ENCODE peak calls at places on chromosomes 16 and 17, in seven cellular contexts. One of them, this sample, is unnamed.
A peak's percentile ranks its signal among the peaks of the same experiment; 100 is the strongest.

GRCh38 chr16:14955546-14956231 is 18.4 kb downstream of the NPIPA1 start:
- DNase-seq in H1: peak; percentile 43
- DNase-seq in mesendoderm: no peak
- DNase-seq in neuronal stem cell: no peak
- DNase-seq in H9: no peak
- DNase-seq in trophoblast cell: no peak
- DNase-seq in IMR-90: no peak
- DNase-seq in this sample: no peak

GRCh38 chr16:81547194-81547918 is 102.7 kb downstream of the CMIP start:
- DNase-seq in H1: no peak
- DNase-seq in mesendoderm: no peak
- DNase-seq in neuronal stem cell: no peak
- DNase-seq in H9: no peak
- DNase-seq in trophoblast cell: no peak
- DNase-seq in IMR-90: no peak
- DNase-seq in this sample: no peak

GRCh38 chr16:4272114-4272954 is 489 bp downstream of the TFAP4 start:
- DNase-seq in H1: peak; percentile 69
- DNase-seq in mesendoderm: peak; percentile 72
- DNase-seq in neuronal stem cell: peak; percentile 51
- DNase-seq in H9: peak; percentile 62
- DNase-seq in trophoblast cell: peak; percentile 84
- DNase-seq in IMR-90: no peak
- DNase-seq in this sample: peak; percentile 65

GRCh38 chr16:56611281-56611833 is 3.0 kb downstream of the MT2A start:
- DNase-seq in H1: no peak
- DNase-seq in mesendoderm: no peak
- DNase-seq in neuronal stem cell: no peak
- DNase-seq in H9: no peak
- DNase-seq in trophoblast cell: no peak
- DNase-seq in IMR-90: peak; percentile 67
- DNase-seq in this sample: peak; percentile 71

GRCh38 chr17:50103941-50104340 is 8.8 kb downstream of the PDK2 start:
- DNase-seq in H1: no peak
- DNase-seq in mesendoderm: no peak
- DNase-seq in neuronal stem cell: no peak
- DNase-seq in H9: no peak
- DNase-seq in trophoblast cell: no peak
- DNase-seq in IMR-90: no peak
- DNase-seq in this sample: no peak

GRCh38 chr16:71436473-71436872 is 5.4 kb downstream of the TLE7 start:
- DNase-seq in H1: no peak
- DNase-seq in mesendoderm: no peak
- DNase-seq in neuronal stem cell: no peak
- DNase-seq in H9: no peak
- DNase-seq in trophoblast cell: no peak
- DNase-seq in IMR-90: no peak
- DNase-seq in this sample: no peak

GRCh38 chr16:76518791-76519190 is 241.6 kb downstream of the CNTNAP4 start:
- DNase-seq in H1: no peak
- DNase-seq in mesendoderm: peak; percentile 76
- DNase-seq in neuronal stem cell: no peak
- DNase-seq in H9: peak; percentile 42
- DNase-seq in trophoblast cell: no peak
- DNase-seq in IMR-90: no peak
- DNase-seq in this sample: no peak

GRCh38 chr16:28492511-28492910 is 637 bp upstream of the CLN3 start:
- DNase-seq in H1: no peak
- DNase-seq in mesendoderm: no peak
- DNase-seq in neuronal stem cell: no peak
- DNase-seq in H9: no peak
- DNase-seq in trophoblast cell: no peak
- DNase-seq in IMR-90: no peak
- DNase-seq in this sample: no peak

GRCh38 chr17:42409467-42410351 is 13.3 kb downstream of the CAVIN1 start:
- DNase-seq in H1: no peak
- DNase-seq in mesendoderm: no peak
- DNase-seq in neuronal stem cell: no peak
- DNase-seq in H9: no peak
- DNase-seq in trophoblast cell: peak; percentile 72
- DNase-seq in IMR-90: peak; percentile 91
- DNase-seq in this sample: peak; percentile 93

GRCh38 chr17:8324913-8325312 is 14.7 kb upstream of the ODF4 start:
- DNase-seq in H1: no peak
- DNase-seq in mesendoderm: no peak
- DNase-seq in neuronal stem cell: no peak
- DNase-seq in H9: no peak
- DNase-seq in trophoblast cell: no peak
- DNase-seq in IMR-90: no peak
- DNase-seq in this sample: no peak

GRCh38 chr17:41962768-41963434 is 3.7 kb upstream of the CNP start:
- DNase-seq in H1: peak; percentile 88
- DNase-seq in mesendoderm: peak; percentile 78
- DNase-seq in neuronal stem cell: peak; percentile 79
- DNase-seq in H9: peak; percentile 92
- DNase-seq in trophoblast cell: peak; percentile 74
- DNase-seq in IMR-90: peak; percentile 53
- DNase-seq in this sample: peak; percentile 71

GRCh38 chr16:1108299-1109252 is 12.5 kb upstream of the C1QTNF8 start:
- DNase-seq in H1: no peak
- DNase-seq in mesendoderm: no peak
- DNase-seq in neuronal stem cell: no peak
- DNase-seq in H9: no peak
- DNase-seq in trophoblast cell: no peak
- DNase-seq in IMR-90: peak; percentile 0
- DNase-seq in this sample: no peak

DNA sequence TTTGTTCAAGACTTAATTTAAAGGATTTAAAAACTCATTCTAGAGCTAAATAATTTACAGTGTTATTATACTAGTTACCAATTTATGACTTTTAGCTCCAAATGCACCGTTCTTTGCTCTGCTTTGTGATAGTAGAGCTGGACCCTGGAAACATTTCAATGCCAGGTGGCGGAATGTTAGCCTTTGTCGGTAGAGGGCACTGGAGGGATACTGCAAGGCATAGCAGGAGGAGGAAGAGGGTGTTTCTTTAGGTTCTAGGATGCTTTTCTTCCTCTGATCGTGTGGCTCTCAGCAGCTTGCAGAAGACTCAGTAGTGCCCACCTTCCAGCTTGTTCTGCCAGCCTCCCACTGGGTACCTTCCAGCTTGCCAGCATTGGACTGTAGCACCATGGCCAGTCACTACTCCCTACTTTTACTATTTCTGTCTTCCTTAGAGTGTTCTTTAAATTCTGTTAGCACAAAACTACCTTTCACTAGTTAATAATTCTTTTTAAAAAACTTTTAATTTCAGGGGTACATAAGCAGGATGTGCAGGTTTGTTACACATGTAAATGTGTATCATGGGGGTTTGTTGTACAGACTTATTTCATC is 325.3 kb downstream of the UTP18 start:
- DNase-seq in H1: peak; percentile 62
- DNase-seq in mesendoderm: peak; percentile 64
- DNase-seq in neuronal stem cell: peak; percentile 18
- DNase-seq in H9: peak; percentile 75
- DNase-seq in trophoblast cell: no peak
- DNase-seq in IMR-90: no peak
- DNase-seq in this sample: no peak
- H2BK5ac ChIP-seq in H1: no peak overlapping the region
- H2BK5ac ChIP-seq in mesendoderm: no peak overlapping the region
- H2BK5ac ChIP-seq in neuronal stem cell: no peak overlapping the region
- H2BK5ac ChIP-seq in H9: no peak overlapping the region
- H2BK5ac ChIP-seq in trophoblast cell: no peak overlapping the region
- H2BK5ac ChIP-seq in IMR-90: no peak overlapping the region
- H2BK5ac ChIP-seq in this sample: no peak overlapping the region

DNA sequence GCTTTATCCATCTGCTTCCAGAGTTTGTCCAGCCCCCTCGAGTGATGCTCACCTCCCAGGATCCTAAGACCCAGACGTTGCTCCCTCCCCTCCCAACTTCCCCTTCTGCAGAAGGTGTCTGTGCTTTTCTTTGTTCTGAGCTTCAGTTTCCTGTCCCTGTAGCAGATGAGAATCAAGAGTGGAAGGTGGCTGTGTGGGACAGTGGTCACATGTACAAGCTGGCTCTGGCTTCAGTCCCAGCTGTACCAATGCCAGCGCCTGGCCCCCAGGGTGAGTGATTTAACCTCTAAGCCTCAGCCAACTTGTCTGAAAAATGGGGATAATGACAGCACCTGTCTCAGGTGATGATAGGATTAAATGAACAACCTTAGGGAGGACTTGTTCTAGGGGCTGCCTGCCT is 7.7 kb downstream of the PRR15L start:
- DNase-seq in H1: no peak
- DNase-seq in mesendoderm: no peak
- DNase-seq in neuronal stem cell: no peak
- DNase-seq in H9: no peak
- DNase-seq in trophoblast cell: no peak
- DNase-seq in IMR-90: no peak
- DNase-seq in this sample: no peak
- H3K9ac ChIP-seq in H1: peak overlapping the region; percentile 39
- H3K9ac ChIP-seq in mesendoderm: no peak overlapping the region
- H3K9ac ChIP-seq in neuronal stem cell: no peak overlapping the region
- H3K9ac ChIP-seq in H9: no peak overlapping the region
- H3K9ac ChIP-seq in trophoblast cell: no peak overlapping the region
- H3K9ac ChIP-seq in IMR-90: no peak overlapping the region
- H3K9ac ChIP-seq in this sample: peak overlapping the region; percentile 85

DNA sequence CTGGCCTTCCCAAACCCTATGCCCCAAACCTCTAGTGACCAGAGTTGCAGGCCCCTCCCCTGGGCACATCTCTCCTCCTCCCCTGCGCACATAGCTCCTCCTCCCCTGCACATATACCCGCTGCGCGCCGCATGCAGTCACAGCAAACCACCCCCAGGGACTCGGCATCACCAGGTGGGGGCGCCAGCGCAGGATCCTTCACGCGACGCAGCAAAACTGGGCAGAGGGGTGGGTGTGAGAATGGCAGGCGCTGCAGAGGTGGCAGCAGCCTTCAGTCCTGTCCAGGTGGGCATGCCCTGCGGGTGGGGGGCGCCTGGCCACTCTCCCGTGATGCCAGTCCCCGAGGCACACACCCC is 5.6 kb downstream of the CORO6 start:
- DNase-seq in H1: peak; percentile 91
- DNase-seq in mesendoderm: peak; percentile 88
- DNase-seq in neuronal stem cell: no peak
- DNase-seq in H9: peak; percentile 94
- DNase-seq in trophoblast cell: peak; percentile 85
- DNase-seq in IMR-90: peak; percentile 38
- DNase-seq in this sample: peak; percentile 75
- H3K4me1 ChIP-seq in H1: peaks cover 47% of the 10 kb centered on the region
- H3K4me1 ChIP-seq in mesendoderm: peaks cover 3% of the 10 kb centered on the region
- H3K4me1 ChIP-seq in neuronal stem cell: peaks cover 2% of the 10 kb centered on the region
- H3K4me1 ChIP-seq in H9: peaks cover 3% of the 10 kb centered on the region
- H3K4me1 ChIP-seq in trophoblast cell: peaks cover 40% of the 10 kb centered on the region
- H3K4me1 ChIP-seq in IMR-90: peaks cover 13% of the 10 kb centered on the region
- H3K4me1 ChIP-seq in this sample: peaks cover 63% of the 10 kb centered on the region

GRCh38 chr17:30482555-30482954 is 5.3 kb downstream of the GOSR1 start:
- DNase-seq in H1: no peak
- DNase-seq in mesendoderm: no peak
- DNase-seq in neuronal stem cell: no peak
- DNase-seq in H9: no peak
- DNase-seq in trophoblast cell: no peak
- DNase-seq in IMR-90: no peak
- DNase-seq in this sample: no peak
- H2BK5ac ChIP-seq in H1: no peak overlapping the region
- H2BK5ac ChIP-seq in mesendoderm: no peak overlapping the region
- H2BK5ac ChIP-seq in neuronal stem cell: no peak overlapping the region
- H2BK5ac ChIP-seq in H9: no peak overlapping the region
- H2BK5ac ChIP-seq in trophoblast cell: no peak overlapping the region
- H2BK5ac ChIP-seq in IMR-90: no peak overlapping the region
- H2BK5ac ChIP-seq in this sample: no peak overlapping the region

GRCh38 chr16:82657786-82658185 is 31.0 kb downstream of the CDH13 start:
- DNase-seq in H1: no peak
- DNase-seq in mesendoderm: peak; percentile 79
- DNase-seq in neuronal stem cell: no peak
- DNase-seq in H9: no peak
- DNase-seq in trophoblast cell: no peak
- DNase-seq in IMR-90: no peak
- DNase-seq in this sample: no peak
- H3K9ac ChIP-seq in H1: no peak overlapping the region
- H3K9ac ChIP-seq in mesendoderm: no peak overlapping the region
- H3K9ac ChIP-seq in neuronal stem cell: no peak overlapping the region
- H3K9ac ChIP-seq in H9: no peak overlapping the region
- H3K9ac ChIP-seq in trophoblast cell: no peak overlapping the region
- H3K9ac ChIP-seq in IMR-90: no peak overlapping the region
- H3K9ac ChIP-seq in this sample: no peak overlapping the region

DNA sequence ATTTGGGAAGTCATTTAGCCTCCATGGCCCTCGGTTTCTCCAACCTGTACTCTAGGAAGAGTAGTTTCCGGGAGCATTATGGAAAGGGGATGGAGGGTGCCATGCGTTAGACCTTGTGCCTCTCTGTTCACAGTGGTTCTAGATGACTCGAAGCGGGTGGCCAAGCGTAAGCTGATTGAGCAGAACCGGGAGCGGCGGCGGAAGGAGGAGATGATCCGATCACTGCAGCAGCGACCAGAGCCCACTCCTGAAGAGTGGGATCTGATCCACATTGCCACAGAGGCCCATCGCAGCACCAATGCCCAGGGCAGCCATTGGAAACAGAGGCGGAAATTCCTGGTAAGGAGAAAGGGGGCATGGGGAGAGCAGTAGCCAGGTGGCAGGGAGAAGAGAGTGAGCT is 15.9 kb downstream of the NR1D1 start:
- DNase-seq in H1: no peak
- DNase-seq in mesendoderm: no peak
- DNase-seq in neuronal stem cell: no peak
- DNase-seq in H9: no peak
- DNase-seq in trophoblast cell: no peak
- DNase-seq in IMR-90: no peak
- DNase-seq in this sample: no peak
- H3K4me1 ChIP-seq in H1: peaks cover 5% of the 10 kb centered on the region
- H3K4me1 ChIP-seq in mesendoderm: no peaks in the 10 kb centered on the region
- H3K4me1 ChIP-seq in neuronal stem cell: no peaks in the 10 kb centered on the region
- H3K4me1 ChIP-seq in H9: no peaks in the 10 kb centered on the region
- H3K4me1 ChIP-seq in trophoblast cell: no peaks in the 10 kb centered on the region
- H3K4me1 ChIP-seq in IMR-90: no peaks in the 10 kb centered on the region
- H3K4me1 ChIP-seq in this sample: no peaks in the 10 kb centered on the region

This sample was measured in mesenchymal stem cell.